ENCODE peak calls at places on chromosomes 7 and 10, in seven cellular contexts. N, A, U, X, L, H and Q are unnamed samples.
A peak's percentile ranks its signal among the peaks of the same experiment; 100 is the strongest.

GRCh38 chr7:69418865-69419670 is 179.2 kb upstream of the AUTS2 start:
- DNase-seq in A (no peak), L (no peak), U (no peak), X (no peak), H (no peak), N (no peak), Q (no peak)

GRCh38 chr10:3090914-3091313 is 23.6 kb downstream of the PFKP start:
- DNase-seq in N (no peak), L (peak; percentile 85), U (no peak), A (no peak), H (peak; percentile 65), X (peak; percentile 91), Q (peak; percentile 62)

GRCh38 chr10:72123616-72124015 is 35.3 kb upstream of the SPOCK2 start:
- DNase-seq in U (no peak), X (no peak), N (no peak), H (no peak), L (no peak), A (no peak), Q (no peak)

GRCh38 chr10:69229565-69229886 is 9.4 kb downstream of the HKDC1 start:
- DNase-seq in H (no peak), X (no peak), A (no peak), U (no peak), N (no peak), L (no peak), Q (no peak)

GRCh38 chr7:78489851-78490250 is 691.3 kb downstream of the PHTF2 start:
- DNase-seq in L (no peak), X (no peak), H (no peak), U (no peak), A (no peak), N (no peak), Q (peak; percentile 34)

GRCh38 chr7:94183289-94183749 is 179.2 kb upstream of the BET1 start:
- DNase-seq in U (no peak), X (peak; percentile 96), H (no peak), L (peak; percentile 90), N (no peak), A (no peak), Q (peak; percentile 98)

GRCh38 chr7:11247545-11247944 is 273.9 kb downstream of the PHF14 start:
- DNase-seq in X (no peak), A (no peak), U (no peak), L (no peak), N (no peak), H (no peak), Q (no peak)

GRCh38 chr7:77653572-77653971 is 42.7 kb upstream of the RSBN1L start:
- DNase-seq in N (no peak), X (no peak), L (no peak), A (no peak), H (peak; percentile 42), U (no peak), Q (no peak)

GRCh38 chr7:146660839-146661238 is 544.2 kb downstream of the CNTNAP2 start:
- DNase-seq in L (no peak), U (no peak), N (no peak), X (no peak), H (no peak), A (no peak), Q (no peak)

GRCh38 chr10:73920084-73920483 is 9.2 kb downstream of the PLAU start:
- DNase-seq in H (peak; percentile 46), L (peak; percentile 83), A (peak; percentile 86), X (peak; percentile 91), U (no peak), N (no peak), Q (no peak)

GRCh38 chr7:29881724-29882123 is 75.4 kb downstream of the WIPF3 start:
- DNase-seq in L (no peak), H (no peak), N (peak; percentile 59), A (no peak), U (no peak), X (peak; percentile 17), Q (no peak)

GRCh38 chr7:16794990-16795389 is 9.8 kb downstream of the AGR2 start:
- DNase-seq in U (no peak), L (no peak), H (no peak), N (no peak), X (no peak), A (no peak), Q (no peak)

GRCh38 chr10:101330236-101331225 is 23.4 kb upstream of the BTRC start:
- DNase-seq in X (peak; percentile 37), U (no peak), N (no peak), A (no peak), H (no peak), L (peak; percentile 66), Q (peak; percentile 23)

GRCh38 chr7:55065079-55065478 is 46.3 kb downstream of the EGFR start:
- DNase-seq in H (peak; percentile 50), U (no peak), N (no peak), L (peak; percentile 87), A (no peak), X (peak; percentile 95), Q (peak; percentile 93)

GRCh38 chr7:95687759-95688343 is 84.5 kb upstream of the DYNC1I1 start:
- DNase-seq in X (peak; percentile 51), A (peak; percentile 8), L (no peak), H (peak; percentile 35), N (no peak), U (peak; percentile 25), Q (peak; percentile 9)

GRCh38 chr10:3668276-3668960 is 116.6 kb downstream of the KLF6 start:
- DNase-seq in A (peak; percentile 59), L (peak; percentile 69), H (peak; percentile 63), X (peak; percentile 85), N (peak; percentile 66), U (no peak), Q (peak; percentile 23)

DNA sequence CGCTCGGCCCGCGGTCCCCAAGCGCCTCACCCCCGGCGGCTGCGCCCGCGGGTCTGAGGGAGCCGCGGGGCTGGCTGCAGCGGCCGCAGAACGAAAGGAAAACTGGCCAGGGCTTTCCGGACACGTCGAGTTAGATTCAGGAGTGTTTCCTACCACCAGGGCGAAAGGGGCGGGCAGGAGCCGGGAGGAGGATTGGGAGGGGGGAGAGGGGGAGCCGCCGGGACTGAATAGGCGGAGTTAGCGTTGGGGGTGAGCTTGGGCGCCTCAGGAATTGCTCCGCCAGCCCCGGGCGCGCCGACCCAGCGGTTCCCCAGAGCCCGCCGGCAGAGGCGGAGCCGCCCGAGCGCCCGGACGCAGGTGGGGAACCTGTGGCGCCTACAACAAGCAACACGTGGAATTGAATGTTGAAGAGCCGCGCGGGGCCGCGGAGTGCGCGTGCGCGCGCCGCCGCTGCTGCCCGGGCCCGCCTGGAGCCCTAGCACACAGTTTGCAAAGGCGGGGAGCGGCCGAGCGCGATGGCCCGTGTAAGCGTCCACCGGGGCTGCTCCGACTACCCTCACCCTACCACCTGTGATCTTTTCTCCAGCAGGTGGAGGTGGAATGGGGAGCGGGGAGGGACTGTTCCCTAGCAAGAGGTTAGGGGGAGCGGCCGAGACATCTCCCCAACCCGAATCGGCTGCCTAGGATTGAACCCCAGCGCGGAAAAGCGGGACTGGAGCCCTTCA is at the start of gene CADPS2:
- DNase-seq in U (peak; percentile 67), N (peak; percentile 85), L (peak; percentile 73), A (no peak), H (peak; percentile 94), X (peak; percentile 93), Q (peak; percentile 68)
- TF ChIP-seq CTCF in U (peak; percentile 43), N (no peak), L (no peak), A (no peak), H (peak; percentile 13), X (no peak), Q (peak; percentile 27)

DNA sequence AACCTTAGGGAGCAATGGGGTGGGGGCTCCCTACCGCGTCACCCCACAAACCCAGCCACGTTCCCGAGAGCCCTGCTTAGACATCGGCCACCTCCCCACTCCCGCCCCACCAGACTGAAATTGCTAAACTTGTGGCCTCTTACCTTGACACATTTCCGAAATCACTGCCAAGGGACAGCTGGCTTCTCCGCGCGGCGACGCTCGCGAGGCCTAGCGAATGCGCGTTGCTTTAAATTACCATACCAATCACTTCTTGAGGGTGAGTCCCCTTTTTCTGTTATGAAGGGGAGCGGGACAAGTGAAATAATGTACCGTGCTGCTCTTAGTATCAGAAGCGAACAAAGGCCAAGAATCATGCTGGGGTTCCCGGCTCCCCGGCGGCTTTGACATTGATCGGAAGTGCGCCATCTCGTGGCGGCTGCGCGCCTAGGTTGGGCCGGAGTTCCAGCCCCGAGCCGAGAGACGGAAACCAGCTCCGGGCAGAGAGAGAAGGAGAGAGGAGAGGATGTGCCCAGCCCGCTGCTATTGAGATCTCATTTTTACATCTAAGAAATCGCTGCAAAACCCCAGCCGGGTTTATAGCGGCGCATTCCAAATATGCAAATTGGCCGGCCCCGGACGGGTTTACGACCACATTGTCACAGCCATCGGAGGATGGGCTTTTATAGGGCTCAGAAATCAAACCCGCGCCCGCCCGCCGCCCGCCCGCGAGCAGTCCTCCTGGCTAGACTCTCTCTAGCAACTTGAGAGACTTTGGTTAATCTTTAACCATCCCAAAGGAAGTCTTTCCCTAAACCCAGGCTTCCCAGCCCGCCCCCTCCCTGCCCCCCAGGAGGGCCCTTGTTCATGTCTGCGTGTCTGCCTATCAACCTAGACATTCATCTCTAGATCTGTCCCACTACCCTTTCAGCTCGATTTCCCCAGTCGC is 5.3 kb downstream of the HOXA11 start:
- DNase-seq in N (peak; percentile 80), H (peak; percentile 39), U (peak; percentile 75), X (peak; percentile 69), L (peak; percentile 84), A (peak; percentile 64), Q (no peak)
- TF ChIP-seq CTCF in N (peak; percentile 83), H (peak; percentile 40), U (peak; percentile 96), X (peak; percentile 84), L (peak; percentile 98), A (peak; percentile 97), Q (peak; percentile 69)

GRCh38 chr7:134297489-134297888 is 19.2 kb downstream of the SLC35B4 start:
- DNase-seq in A (no peak), L (no peak), H (no peak), N (no peak), U (no peak), X (no peak), Q (no peak)
- TF ChIP-seq CTCF in A (no peak), L (no peak), H (no peak), N (no peak), U (no peak), X (no peak), Q (no peak)

GRCh38 chr10:111078505-111079185 is 1.8 kb downstream of the ADRA2A start:
- DNase-seq in L (no peak), N (peak; percentile 49), H (no peak), A (no peak), X (no peak), U (no peak), Q (no peak)
- TF ChIP-seq CTCF in L (no peak), N (no peak), H (no peak), A (no peak), X (no peak), U (no peak), Q (no peak)

GRCh38 chr10:132396495-132397035 is 435 bp upstream of the PWWP2B start:
- DNase-seq in L (peak; percentile 62), U (peak; percentile 53), H (peak; percentile 76), A (peak; percentile 57), N (no peak), X (peak; percentile 34), Q (no peak)
- TF ChIP-seq CTCF in L (peak; percentile 39), U (peak; percentile 51), H (peak; percentile 68), A (no peak), N (no peak), X (peak; percentile 21), Q (peak; percentile 3)

GRCh38 chr10:6408799-6409198 is 171.3 kb downstream of the PRKCQ start:
- DNase-seq in N (no peak), H (no peak), L (no peak), U (no peak), A (no peak), X (no peak), Q (no peak)
- TF ChIP-seq CTCF in N (no peak), H (no peak), L (no peak), U (peak; percentile 40), A (peak; percentile 22), X (no peak), Q (peak; percentile 31)